ENCODE peak calls at places on chromosomes 12 and 14, in seven cellular contexts. One of them, this sample, is unnamed.
A peak's percentile ranks its signal among the peaks of the same experiment; 100 is the strongest.

GRCh38 chr12:86513206-86513605 is 257.0 kb upstream of the MGAT4C start:
- DNase-seq in foreskin keratinocyte: no peak
- DNase-seq in stimulated activated CD4-positive, alpha-beta T cell treated with anti-CD3 and anti-CD28 coated beads, Interleukin-2, amount 100 ng/mL, for 48 hours: no peak
- DNase-seq in foreskin fibroblast: no peak
- DNase-seq in Ammon's horn: no peak
- DNase-seq in KBM-7: no peak
- DNase-seq in stimulated activated CD8-positive, alpha-beta memory T cell treated with anti-CD3 and anti-CD28 coated beads, Interleukin-4, amount 100 ng/mL, for 48 hours: no peak
- DNase-seq in this sample: no peak

GRCh38 chr12:26678697-26679660 is 154.0 kb downstream of the ITPR2 start:
- DNase-seq in foreskin keratinocyte: no peak
- DNase-seq in stimulated activated CD4-positive, alpha-beta T cell treated with anti-CD3 and anti-CD28 coated beads, Interleukin-2, amount 100 ng/mL, for 48 hours: no peak
- DNase-seq in foreskin fibroblast: no peak
- DNase-seq in Ammon's horn: no peak
- DNase-seq in KBM-7: no peak
- DNase-seq in stimulated activated CD8-positive, alpha-beta memory T cell treated with anti-CD3 and anti-CD28 coated beads, Interleukin-4, amount 100 ng/mL, for 48 hours: no peak
- DNase-seq in this sample: no peak

GRCh38 chr12:2384533-2385328 is 331.9 kb downstream of the CACNA1C start:
- DNase-seq in foreskin keratinocyte: no peak
- DNase-seq in stimulated activated CD4-positive, alpha-beta T cell treated with anti-CD3 and anti-CD28 coated beads, Interleukin-2, amount 100 ng/mL, for 48 hours: no peak
- DNase-seq in foreskin fibroblast: peak; percentile 62
- DNase-seq in Ammon's horn: no peak
- DNase-seq in KBM-7: no peak
- DNase-seq in stimulated activated CD8-positive, alpha-beta memory T cell treated with anti-CD3 and anti-CD28 coated beads, Interleukin-4, amount 100 ng/mL, for 48 hours: no peak
- DNase-seq in this sample: no peak

GRCh38 chr14:91924871-91925726 is 22.4 kb downstream of the FBLN5 start:
- DNase-seq in foreskin keratinocyte: peak; percentile 38
- DNase-seq in stimulated activated CD4-positive, alpha-beta T cell treated with anti-CD3 and anti-CD28 coated beads, Interleukin-2, amount 100 ng/mL, for 48 hours: no peak
- DNase-seq in foreskin fibroblast: no peak
- DNase-seq in Ammon's horn: no peak
- DNase-seq in KBM-7: no peak
- DNase-seq in stimulated activated CD8-positive, alpha-beta memory T cell treated with anti-CD3 and anti-CD28 coated beads, Interleukin-4, amount 100 ng/mL, for 48 hours: no peak
- DNase-seq in this sample: no peak

GRCh38 chr12:7369274-7369729 is 65.4 kb downstream of the ACSM4 start:
- DNase-seq in foreskin keratinocyte: no peak
- DNase-seq in stimulated activated CD4-positive, alpha-beta T cell treated with anti-CD3 and anti-CD28 coated beads, Interleukin-2, amount 100 ng/mL, for 48 hours: no peak
- DNase-seq in foreskin fibroblast: peak; percentile 73
- DNase-seq in Ammon's horn: no peak
- DNase-seq in KBM-7: peak; percentile 87
- DNase-seq in stimulated activated CD8-positive, alpha-beta memory T cell treated with anti-CD3 and anti-CD28 coated beads, Interleukin-4, amount 100 ng/mL, for 48 hours: no peak
- DNase-seq in this sample: no peak

GRCh38 chr14:101875726-101876268 is 88.6 kb upstream of the DYNC1H1 start:
- DNase-seq in foreskin keratinocyte: no peak
- DNase-seq in stimulated activated CD4-positive, alpha-beta T cell treated with anti-CD3 and anti-CD28 coated beads, Interleukin-2, amount 100 ng/mL, for 48 hours: no peak
- DNase-seq in foreskin fibroblast: peak; percentile 7
- DNase-seq in Ammon's horn: no peak
- DNase-seq in KBM-7: no peak
- DNase-seq in stimulated activated CD8-positive, alpha-beta memory T cell treated with anti-CD3 and anti-CD28 coated beads, Interleukin-4, amount 100 ng/mL, for 48 hours: no peak
- DNase-seq in this sample: no peak

GRCh38 chr12:100384549-100384916 is 27.7 kb downstream of the SLC17A8 start:
- DNase-seq in foreskin keratinocyte: no peak
- DNase-seq in stimulated activated CD4-positive, alpha-beta T cell treated with anti-CD3 and anti-CD28 coated beads, Interleukin-2, amount 100 ng/mL, for 48 hours: no peak
- DNase-seq in foreskin fibroblast: no peak
- DNase-seq in Ammon's horn: no peak
- DNase-seq in KBM-7: no peak
- DNase-seq in stimulated activated CD8-positive, alpha-beta memory T cell treated with anti-CD3 and anti-CD28 coated beads, Interleukin-4, amount 100 ng/mL, for 48 hours: no peak
- DNase-seq in this sample: no peak

GRCh38 chr14:79011091-79011919 is 841.1 kb downstream of the NRXN3 start:
- DNase-seq in foreskin keratinocyte: peak; percentile 96
- DNase-seq in stimulated activated CD4-positive, alpha-beta T cell treated with anti-CD3 and anti-CD28 coated beads, Interleukin-2, amount 100 ng/mL, for 48 hours: no peak
- DNase-seq in foreskin fibroblast: peak; percentile 79
- DNase-seq in Ammon's horn: peak; percentile 55
- DNase-seq in KBM-7: peak; percentile 29
- DNase-seq in stimulated activated CD8-positive, alpha-beta memory T cell treated with anti-CD3 and anti-CD28 coated beads, Interleukin-4, amount 100 ng/mL, for 48 hours: no peak
- DNase-seq in this sample: no peak

GRCh38 chr12:93022603-93023340 is 93.7 kb upstream of the EEA1 start:
- DNase-seq in foreskin keratinocyte: no peak
- DNase-seq in stimulated activated CD4-positive, alpha-beta T cell treated with anti-CD3 and anti-CD28 coated beads, Interleukin-2, amount 100 ng/mL, for 48 hours: no peak
- DNase-seq in foreskin fibroblast: peak; percentile 32
- DNase-seq in Ammon's horn: no peak
- DNase-seq in KBM-7: no peak
- DNase-seq in stimulated activated CD8-positive, alpha-beta memory T cell treated with anti-CD3 and anti-CD28 coated beads, Interleukin-4, amount 100 ng/mL, for 48 hours: no peak
- DNase-seq in this sample: no peak

GRCh38 chr14:54220697-54221431 is 175.9 kb upstream of the CDKN3 start:
- DNase-seq in foreskin keratinocyte: no peak
- DNase-seq in stimulated activated CD4-positive, alpha-beta T cell treated with anti-CD3 and anti-CD28 coated beads, Interleukin-2, amount 100 ng/mL, for 48 hours: no peak
- DNase-seq in foreskin fibroblast: no peak
- DNase-seq in Ammon's horn: no peak
- DNase-seq in KBM-7: no peak
- DNase-seq in stimulated activated CD8-positive, alpha-beta memory T cell treated with anti-CD3 and anti-CD28 coated beads, Interleukin-4, amount 100 ng/mL, for 48 hours: no peak
- DNase-seq in this sample: no peak

GRCh38 chr12:674272-674781 is 11.1 kb upstream of the NINJ2 start:
- DNase-seq in foreskin keratinocyte: no peak
- DNase-seq in stimulated activated CD4-positive, alpha-beta T cell treated with anti-CD3 and anti-CD28 coated beads, Interleukin-2, amount 100 ng/mL, for 48 hours: peak; percentile 63
- DNase-seq in foreskin fibroblast: no peak
- DNase-seq in Ammon's horn: no peak
- DNase-seq in KBM-7: no peak
- DNase-seq in stimulated activated CD8-positive, alpha-beta memory T cell treated with anti-CD3 and anti-CD28 coated beads, Interleukin-4, amount 100 ng/mL, for 48 hours: peak; percentile 84
- DNase-seq in this sample: no peak

GRCh38 chr14:80390911-80391310 is 179.6 kb upstream of the DIO2 start:
- DNase-seq in foreskin keratinocyte: peak; percentile 90
- DNase-seq in stimulated activated CD4-positive, alpha-beta T cell treated with anti-CD3 and anti-CD28 coated beads, Interleukin-2, amount 100 ng/mL, for 48 hours: no peak
- DNase-seq in foreskin fibroblast: peak; percentile 7
- DNase-seq in Ammon's horn: no peak
- DNase-seq in KBM-7: no peak
- DNase-seq in stimulated activated CD8-positive, alpha-beta memory T cell treated with anti-CD3 and anti-CD28 coated beads, Interleukin-4, amount 100 ng/mL, for 48 hours: no peak
- DNase-seq in this sample: no peak

GRCh38 chr12:106018286-106018685 is 120.5 kb downstream of the NUAK1 start:
- DNase-seq in foreskin keratinocyte: no peak
- DNase-seq in stimulated activated CD4-positive, alpha-beta T cell treated with anti-CD3 and anti-CD28 coated beads, Interleukin-2, amount 100 ng/mL, for 48 hours: no peak
- DNase-seq in foreskin fibroblast: no peak
- DNase-seq in Ammon's horn: no peak
- DNase-seq in KBM-7: no peak
- DNase-seq in stimulated activated CD8-positive, alpha-beta memory T cell treated with anti-CD3 and anti-CD28 coated beads, Interleukin-4, amount 100 ng/mL, for 48 hours: no peak
- DNase-seq in this sample: no peak

GRCh38 chr12:100197486-100197885 is 3.1 kb upstream of the ACTR6 start:
- DNase-seq in foreskin keratinocyte: peak; percentile 89
- DNase-seq in stimulated activated CD4-positive, alpha-beta T cell treated with anti-CD3 and anti-CD28 coated beads, Interleukin-2, amount 100 ng/mL, for 48 hours: no peak
- DNase-seq in foreskin fibroblast: no peak
- DNase-seq in Ammon's horn: no peak
- DNase-seq in KBM-7: no peak
- DNase-seq in stimulated activated CD8-positive, alpha-beta memory T cell treated with anti-CD3 and anti-CD28 coated beads, Interleukin-4, amount 100 ng/mL, for 48 hours: no peak
- DNase-seq in this sample: no peak

GRCh38 chr14:97977711-97978261 is 1180.6 kb downstream of the VRK1 start:
- DNase-seq in foreskin keratinocyte: peak; percentile 12
- DNase-seq in stimulated activated CD4-positive, alpha-beta T cell treated with anti-CD3 and anti-CD28 coated beads, Interleukin-2, amount 100 ng/mL, for 48 hours: peak; percentile 70
- DNase-seq in foreskin fibroblast: no peak
- DNase-seq in Ammon's horn: peak; percentile 79
- DNase-seq in KBM-7: no peak
- DNase-seq in stimulated activated CD8-positive, alpha-beta memory T cell treated with anti-CD3 and anti-CD28 coated beads, Interleukin-4, amount 100 ng/mL, for 48 hours: peak; percentile 85
- DNase-seq in this sample: no peak

GRCh38 chr12:111311011-111311410 is 57.9 kb downstream of the PHETA1 start:
- DNase-seq in foreskin keratinocyte: no peak
- DNase-seq in stimulated activated CD4-positive, alpha-beta T cell treated with anti-CD3 and anti-CD28 coated beads, Interleukin-2, amount 100 ng/mL, for 48 hours: no peak
- DNase-seq in foreskin fibroblast: no peak
- DNase-seq in Ammon's horn: no peak
- DNase-seq in KBM-7: no peak
- DNase-seq in stimulated activated CD8-positive, alpha-beta memory T cell treated with anti-CD3 and anti-CD28 coated beads, Interleukin-4, amount 100 ng/mL, for 48 hours: no peak
- DNase-seq in this sample: no peak

GRCh38 chr12:91111366-91112321 is at the start of gene LUM:
- DNase-seq in foreskin keratinocyte: no peak
- DNase-seq in stimulated activated CD4-positive, alpha-beta T cell treated with anti-CD3 and anti-CD28 coated beads, Interleukin-2, amount 100 ng/mL, for 48 hours: no peak
- DNase-seq in foreskin fibroblast: peak; percentile 64
- DNase-seq in Ammon's horn: peak; percentile 2
- DNase-seq in KBM-7: peak; percentile 14
- DNase-seq in stimulated activated CD8-positive, alpha-beta memory T cell treated with anti-CD3 and anti-CD28 coated beads, Interleukin-4, amount 100 ng/mL, for 48 hours: no peak
- DNase-seq in this sample: no peak

GRCh38 chr12:124673881-124674617 is 106.6 kb upstream of the NCOR2 start:
- DNase-seq in foreskin keratinocyte: no peak
- DNase-seq in stimulated activated CD4-positive, alpha-beta T cell treated with anti-CD3 and anti-CD28 coated beads, Interleukin-2, amount 100 ng/mL, for 48 hours: no peak
- DNase-seq in foreskin fibroblast: no peak
- DNase-seq in Ammon's horn: peak; percentile 98
- DNase-seq in KBM-7: no peak
- DNase-seq in stimulated activated CD8-positive, alpha-beta memory T cell treated with anti-CD3 and anti-CD28 coated beads, Interleukin-4, amount 100 ng/mL, for 48 hours: no peak
- DNase-seq in this sample: no peak

GRCh38 chr12:26056335-26056734 is 68.5 kb downstream of the BHLHE41 start:
- DNase-seq in foreskin keratinocyte: peak; percentile 27
- DNase-seq in stimulated activated CD4-positive, alpha-beta T cell treated with anti-CD3 and anti-CD28 coated beads, Interleukin-2, amount 100 ng/mL, for 48 hours: no peak
- DNase-seq in foreskin fibroblast: no peak
- DNase-seq in Ammon's horn: peak; percentile 49
- DNase-seq in KBM-7: no peak
- DNase-seq in stimulated activated CD8-positive, alpha-beta memory T cell treated with anti-CD3 and anti-CD28 coated beads, Interleukin-4, amount 100 ng/mL, for 48 hours: no peak
- DNase-seq in this sample: no peak

GRCh38 chr14:96001866-96002510 is 37.2 kb upstream of the C14orf132 start:
- DNase-seq in foreskin keratinocyte: no peak
- DNase-seq in stimulated activated CD4-positive, alpha-beta T cell treated with anti-CD3 and anti-CD28 coated beads, Interleukin-2, amount 100 ng/mL, for 48 hours: no peak
- DNase-seq in foreskin fibroblast: no peak
- DNase-seq in Ammon's horn: no peak
- DNase-seq in KBM-7: no peak
- DNase-seq in stimulated activated CD8-positive, alpha-beta memory T cell treated with anti-CD3 and anti-CD28 coated beads, Interleukin-4, amount 100 ng/mL, for 48 hours: no peak
- DNase-seq in this sample: no peak

GRCh38 chr12:14771651-14772137 is 31.6 kb downstream of the WBP11 start:
- DNase-seq in foreskin keratinocyte: no peak
- DNase-seq in stimulated activated CD4-positive, alpha-beta T cell treated with anti-CD3 and anti-CD28 coated beads, Interleukin-2, amount 100 ng/mL, for 48 hours: no peak
- DNase-seq in foreskin fibroblast: no peak
- DNase-seq in Ammon's horn: no peak
- DNase-seq in KBM-7: peak; percentile 29
- DNase-seq in stimulated activated CD8-positive, alpha-beta memory T cell treated with anti-CD3 and anti-CD28 coated beads, Interleukin-4, amount 100 ng/mL, for 48 hours: peak; percentile 36
- DNase-seq in this sample: no peak

GRCh38 chr12:83199069-83199468 is 512.4 kb downstream of the TMTC2 start:
- DNase-seq in foreskin keratinocyte: no peak
- DNase-seq in stimulated activated CD4-positive, alpha-beta T cell treated with anti-CD3 and anti-CD28 coated beads, Interleukin-2, amount 100 ng/mL, for 48 hours: no peak
- DNase-seq in foreskin fibroblast: no peak
- DNase-seq in Ammon's horn: no peak
- DNase-seq in KBM-7: no peak
- DNase-seq in stimulated activated CD8-positive, alpha-beta memory T cell treated with anti-CD3 and anti-CD28 coated beads, Interleukin-4, amount 100 ng/mL, for 48 hours: no peak
- DNase-seq in this sample: no peak

GRCh38 chr12:15276088-15276698 is 46.1 kb upstream of the PTPRO start:
- DNase-seq in foreskin keratinocyte: no peak
- DNase-seq in stimulated activated CD4-positive, alpha-beta T cell treated with anti-CD3 and anti-CD28 coated beads, Interleukin-2, amount 100 ng/mL, for 48 hours: no peak
- DNase-seq in foreskin fibroblast: peak; percentile 36
- DNase-seq in Ammon's horn: peak; percentile 68
- DNase-seq in KBM-7: peak; percentile 53
- DNase-seq in stimulated activated CD8-positive, alpha-beta memory T cell treated with anti-CD3 and anti-CD28 coated beads, Interleukin-4, amount 100 ng/mL, for 48 hours: no peak
- DNase-seq in this sample: peak; percentile 58

GRCh38 chr14:55780156-55780946 is 200.3 kb downstream of the KTN1 start:
- DNase-seq in foreskin keratinocyte: peak; percentile 33
- DNase-seq in stimulated activated CD4-positive, alpha-beta T cell treated with anti-CD3 and anti-CD28 coated beads, Interleukin-2, amount 100 ng/mL, for 48 hours: no peak
- DNase-seq in foreskin fibroblast: peak; percentile 73
- DNase-seq in Ammon's horn: peak; percentile 24
- DNase-seq in KBM-7: no peak
- DNase-seq in stimulated activated CD8-positive, alpha-beta memory T cell treated with anti-CD3 and anti-CD28 coated beads, Interleukin-4, amount 100 ng/mL, for 48 hours: no peak
- DNase-seq in this sample: no peak

GRCh38 chr14:69069020-69069421 is 83.9 kb downstream of the DCAF5 start:
- DNase-seq in foreskin keratinocyte: no peak
- DNase-seq in stimulated activated CD4-positive, alpha-beta T cell treated with anti-CD3 and anti-CD28 coated beads, Interleukin-2, amount 100 ng/mL, for 48 hours: no peak
- DNase-seq in foreskin fibroblast: peak; percentile 66
- DNase-seq in Ammon's horn: peak; percentile 35
- DNase-seq in KBM-7: no peak
- DNase-seq in stimulated activated CD8-positive, alpha-beta memory T cell treated with anti-CD3 and anti-CD28 coated beads, Interleukin-4, amount 100 ng/mL, for 48 hours: no peak
- DNase-seq in this sample: no peak

GRCh38 chr12:119225454-119225853 is 46.7 kb downstream of the HSPB8 start:
- DNase-seq in foreskin keratinocyte: no peak
- DNase-seq in stimulated activated CD4-positive, alpha-beta T cell treated with anti-CD3 and anti-CD28 coated beads, Interleukin-2, amount 100 ng/mL, for 48 hours: no peak
- DNase-seq in foreskin fibroblast: no peak
- DNase-seq in Ammon's horn: no peak
- DNase-seq in KBM-7: no peak
- DNase-seq in stimulated activated CD8-positive, alpha-beta memory T cell treated with anti-CD3 and anti-CD28 coated beads, Interleukin-4, amount 100 ng/mL, for 48 hours: no peak
- DNase-seq in this sample: no peak

GRCh38 chr14:90381011-90381790 is 15.6 kb upstream of the CALM1 start:
- DNase-seq in foreskin keratinocyte: no peak
- DNase-seq in stimulated activated CD4-positive, alpha-beta T cell treated with anti-CD3 and anti-CD28 coated beads, Interleukin-2, amount 100 ng/mL, for 48 hours: no peak
- DNase-seq in foreskin fibroblast: no peak
- DNase-seq in Ammon's horn: peak; percentile 92
- DNase-seq in KBM-7: no peak
- DNase-seq in stimulated activated CD8-positive, alpha-beta memory T cell treated with anti-CD3 and anti-CD28 coated beads, Interleukin-4, amount 100 ng/mL, for 48 hours: no peak
- DNase-seq in this sample: no peak

GRCh38 chr14:103099733-103100280 is 5.3 kb downstream of the EXOC3L4 start:
- DNase-seq in foreskin keratinocyte: no peak
- DNase-seq in stimulated activated CD4-positive, alpha-beta T cell treated with anti-CD3 and anti-CD28 coated beads, Interleukin-2, amount 100 ng/mL, for 48 hours: no peak
- DNase-seq in foreskin fibroblast: no peak
- DNase-seq in Ammon's horn: no peak
- DNase-seq in KBM-7: no peak
- DNase-seq in stimulated activated CD8-positive, alpha-beta memory T cell treated with anti-CD3 and anti-CD28 coated beads, Interleukin-4, amount 100 ng/mL, for 48 hours: no peak
- DNase-seq in this sample: no peak

GRCh38 chr12:53051058-53051880 is 1.4 kb downstream of the TNS2 start:
- DNase-seq in foreskin keratinocyte: no peak
- DNase-seq in stimulated activated CD4-positive, alpha-beta T cell treated with anti-CD3 and anti-CD28 coated beads, Interleukin-2, amount 100 ng/mL, for 48 hours: no peak
- DNase-seq in foreskin fibroblast: peak; percentile 84
- DNase-seq in Ammon's horn: peak; percentile 98
- DNase-seq in KBM-7: peak; percentile 30
- DNase-seq in stimulated activated CD8-positive, alpha-beta memory T cell treated with anti-CD3 and anti-CD28 coated beads, Interleukin-4, amount 100 ng/mL, for 48 hours: no peak
- DNase-seq in this sample: no peak